ENCODE peak calls at places on chromosome 9, in five cellular contexts. Q is right atrium auricular region, I is transverse colon, G is PC-3, Y is kidney. O is an unnamed sample.

GRCh38 chr9:90343360-90343759 is 299.3 kb downstream of the DIRAS2 start:
- DNase-seq in Q (no peak), I (no peak), G (no peak), Y (no peak), O (no peak)

GRCh38 chr9:6439051-6439703 is 26.2 kb downstream of the UHRF2 start:
- DNase-seq in Q (no peak), I (no peak), G (no peak), Y (no peak), O (no peak)

GRCh38 chr9:108108290-108108689 is 618.7 kb upstream of the KLF4 start:
- DNase-seq in Q (no peak), I (no peak), G (no peak), Y (no peak), O (no peak)

GRCh38 chr9:82721596-82721995 is 341.3 kb downstream of the RASEF start:
- DNase-seq in Q (no peak), I (no peak), G (peak; percentile 33), Y (no peak), O (no peak)

GRCh38 chr9:4366649-4367330 is 66.9 kb upstream of the GLIS3 start:
- DNase-seq in Q (no peak), I (peak; percentile 19), G (peak; percentile 74), Y (no peak), O (no peak)

GRCh38 chr9:33082538-33083326 is 6.3 kb upstream of the SMU1 start:
- DNase-seq in Q (no peak), I (no peak), G (no peak), Y (no peak), O (no peak)

GRCh38 chr9:31030741-31031202 is 1353.7 kb upstream of the ACO1 start:
- DNase-seq in Q (no peak), I (no peak), G (peak; percentile 7), Y (no peak), O (no peak)

GRCh38 chr9:133786371-133786753 is 48.2 kb upstream of the SARDH start:
- DNase-seq in Q (no peak), I (peak; percentile 22), G (no peak), Y (peak; percentile 72), O (no peak)

GRCh38 chr9:3329361-3329760 is 196.4 kb downstream of the RFX3 start:
- DNase-seq in Q (no peak), I (no peak), G (peak; percentile 82), Y (no peak), O (no peak)

GRCh38 chr9:76302947-76303550 is 91.2 kb downstream of the RFK start:
- DNase-seq in Q (no peak), I (no peak), G (peak; percentile 39), Y (no peak), O (no peak)

GRCh38 chr9:36746415-36746814 is 173.7 kb downstream of the MELK start:
- DNase-seq in Q (no peak), I (no peak), G (no peak), Y (no peak), O (no peak)

GRCh38 chr9:104961238-104961637 is 33.3 kb upstream of the ABCA1 start:
- DNase-seq in Q (no peak), I (peak; percentile 69), G (peak; percentile 57), Y (no peak), O (no peak)

GRCh38 chr9:6413365-6414263 is 615 bp downstream of the UHRF2 start:
- DNase-seq in Q (no peak), I (peak; percentile 41), G (peak; percentile 6), Y (peak; percentile 81), O (no peak)

GRCh38 chr9:77085416-77085815 is 66.0 kb downstream of the FOXB2 start:
- DNase-seq in Q (no peak), I (no peak), G (peak; percentile 42), Y (no peak), O (no peak)

GRCh38 chr9:136757751-136758140 is 297 bp downstream of the LCN8 start:
- DNase-seq in Q (no peak), I (no peak), G (no peak), Y (no peak), O (no peak)

GRCh38 chr9:72361227-72361626 is 3.8 kb downstream of the ZFAND5 start:
- DNase-seq in Q (no peak), I (no peak), G (no peak), Y (no peak), O (no peak)

GRCh38 chr9:110261631-110262030 is 5.3 kb upstream of the TXN start:
- DNase-seq in Q (no peak), I (no peak), G (no peak), Y (no peak), O (no peak)

GRCh38 chr9:76438841-76439588 is 20.0 kb upstream of the GCNT1 start:
- DNase-seq in Q (no peak), I (no peak), G (no peak), Y (no peak), O (no peak)

GRCh38 chr9:8916771-8917170 is 1117.2 kb upstream of the DMAC1 start:
- DNase-seq in Q (no peak), I (no peak), G (no peak), Y (no peak), O (no peak)

GRCh38 chr9:101381833-101382342 is 2.9 kb downstream of the BAAT start:
- DNase-seq in Q (no peak), I (no peak), G (no peak), Y (no peak), O (no peak)

GRCh38 chr9:92887880-92888338 is 10.1 kb upstream of the ZNF484 start:
- DNase-seq in Q (no peak), I (no peak), G (no peak), Y (no peak), O (no peak)

GRCh38 chr9:92564479-92564878 is 28.7 kb upstream of the ECM2 start:
- DNase-seq in Q (no peak), I (no peak), G (peak; percentile 48), Y (no peak), O (no peak)

GRCh38 chr9:108474356-108474755 is 381.4 kb downstream of the ACTL7B start:
- DNase-seq in Q (no peak), I (no peak), G (no peak), Y (no peak), O (no peak)

GRCh38 chr9:21811914-21812313 is 9.5 kb downstream of the MTAP start:
- DNase-seq in Q (no peak), I (no peak), G (no peak), Y (no peak), O (no peak)

DNA sequence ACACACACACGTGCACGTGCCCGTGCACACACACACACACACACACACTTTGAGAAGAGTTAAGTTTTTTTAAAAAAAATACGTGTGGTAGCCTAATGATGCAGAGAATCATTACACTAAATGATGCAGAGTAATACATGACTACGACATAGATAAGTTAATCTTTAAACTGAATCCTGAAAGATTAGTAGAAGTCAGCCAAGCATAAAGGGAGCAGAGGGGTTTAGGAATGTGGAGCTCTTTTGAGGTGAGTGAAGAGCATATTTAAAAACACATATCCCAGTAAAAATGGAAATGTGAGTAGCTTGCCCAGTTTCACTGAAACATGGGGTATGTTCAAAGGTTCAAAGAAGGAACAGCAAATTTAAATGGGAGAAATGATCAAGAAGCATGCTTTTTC is 61.3 kb upstream of the TYRP1 start:
- DNase-seq in Q (no peak), I (no peak), G (no peak), Y (no peak), O (no peak)
- TF ChIP-seq CTCF in Q (no peak), I (no peak), G (no peak), Y (no peak), O (no peak)

GRCh38 chr9:124399323-124399962 is 15.8 kb downstream of the PSMB7 start:
- DNase-seq in Q (no peak), I (no peak), G (no peak), Y (no peak), O (no peak)
- TF ChIP-seq CTCF in Q (no peak), I (no peak), G (no peak), Y (no peak), O (no peak)

GRCh38 chr9:74951725-74952151 is 974 bp downstream of the C9orf40 start:
- DNase-seq in Q (no peak), I (peak; percentile 55), G (peak; percentile 29), Y (peak; percentile 77), O (no peak)
- TF ChIP-seq CTCF in Q (no peak), I (no peak), G (no peak), Y (no peak), O (no peak)

DNA sequence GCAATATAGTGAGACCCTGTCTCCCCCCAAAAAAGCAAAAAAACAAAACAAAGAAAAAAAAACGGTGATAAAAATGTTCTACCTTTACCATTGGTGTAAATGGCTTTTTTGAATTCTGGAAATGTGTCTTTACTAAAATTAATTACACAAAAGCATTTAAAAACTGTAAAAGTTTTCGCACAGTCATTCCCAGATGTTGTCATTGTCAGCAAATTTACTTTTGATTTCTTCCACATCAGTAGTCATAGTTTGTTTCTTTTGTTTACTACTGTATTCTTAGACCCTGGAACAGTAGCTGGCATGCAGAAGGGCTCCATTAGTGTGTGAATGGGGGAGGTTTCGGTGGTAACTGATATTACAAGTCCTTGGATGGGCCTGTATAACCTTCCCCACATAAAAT is 39.5 kb downstream of the CCDC171 start:
- DNase-seq in Q (no peak), I (no peak), G (no peak), Y (no peak), O (no peak)
- TF ChIP-seq CTCF in Q (no peak), I (no peak), G (no peak), Y (no peak), O (no peak)

GRCh38 chr9:79769476-79770275 is 197.9 kb downstream of the TLE4 start:
- DNase-seq in Q (no peak), I (no peak), G (peak; percentile 23), Y (no peak), O (no peak)
- TF ChIP-seq CTCF in Q (no peak), I (no peak), G (no peak), Y (no peak), O (no peak)

GRCh38 chr9:123074627-123075026 is 41.2 kb downstream of the GPR21 start:
- DNase-seq in Q (no peak), I (no peak), G (no peak), Y (no peak), O (no peak)

GRCh38 chr9:123072407-123072995 is 39.0 kb downstream of the GPR21 start:
- DNase-seq in Q (no peak), I (no peak), G (no peak), Y (no peak), O (no peak)

GRCh38 chr9:123070210-123070609 is 36.7 kb downstream of the GPR21 start:
- DNase-seq in Q (no peak), I (no peak), G (no peak), Y (no peak), O (no peak)

GRCh38 chr9:123073441-123073840 is 40.0 kb downstream of the GPR21 start:
- DNase-seq in Q (no peak), I (no peak), G (no peak), Y (no peak), O (no peak)

GRCh38 chr9:123073991-123074422 is 40.5 kb downstream of the GPR21 start:
- DNase-seq in Q (no peak), I (no peak), G (no peak), Y (no peak), O (no peak)
- TF ChIP-seq CTCF in Q (no peak), I (no peak), G (no peak), Y (no peak), O (no peak)